ENCODE peak calls at places on chromosomes 1 and 21, in nine cellular contexts. One of them, this sample, is unnamed.

GRCh38 chr1:185267278-185267677 is 49.8 kb downstream of the IVNS1ABP start:
- DNase-seq in kidney: no peak
- DNase-seq in heart right ventricle: no peak
- DNase-seq in stimulated activated CD4-positive, alpha-beta T cell treated with anti-CD3 and anti-CD28 coated beads, Interleukin-1b, Interleukin-23, amount 100 ng/mL, for 4 hours: no peak
- DNase-seq in NCI-H1105: no peak
- DNase-seq in GM03348: no peak
- DNase-seq in NCI-H69: peak
- DNase-seq in stromal cell of bone marrow: no peak
- DNase-seq in kidney epithelial cell: no peak
- DNase-seq in this sample: no peak

GRCh38 chr1:155324717-155325595 is 4.3 kb downstream of the RUSC1 start:
- DNase-seq in kidney: peak
- DNase-seq in heart right ventricle: peak
- DNase-seq in stimulated activated CD4-positive, alpha-beta T cell treated with anti-CD3 and anti-CD28 coated beads, Interleukin-1b, Interleukin-23, amount 100 ng/mL, for 4 hours: no peak
- DNase-seq in NCI-H1105: peak
- DNase-seq in GM03348: peak
- DNase-seq in NCI-H69: peak
- DNase-seq in stromal cell of bone marrow: no peak
- DNase-seq in kidney epithelial cell: no peak
- DNase-seq in this sample: peak

GRCh38 chr21:31872452-31873274 is at the start of gene HUNK:
- DNase-seq in kidney: peak
- DNase-seq in heart right ventricle: no peak
- DNase-seq in stimulated activated CD4-positive, alpha-beta T cell treated with anti-CD3 and anti-CD28 coated beads, Interleukin-1b, Interleukin-23, amount 100 ng/mL, for 4 hours: peak
- DNase-seq in NCI-H1105: peak
- DNase-seq in GM03348: peak
- DNase-seq in NCI-H69: peak
- DNase-seq in stromal cell of bone marrow: no peak
- DNase-seq in kidney epithelial cell: no peak
- DNase-seq in this sample: peak

GRCh38 chr1:147625274-147625986 is 44.9 kb downstream of the ACP6 start:
- DNase-seq in kidney: no peak
- DNase-seq in heart right ventricle: no peak
- DNase-seq in stimulated activated CD4-positive, alpha-beta T cell treated with anti-CD3 and anti-CD28 coated beads, Interleukin-1b, Interleukin-23, amount 100 ng/mL, for 4 hours: no peak
- DNase-seq in NCI-H1105: no peak
- DNase-seq in GM03348: no peak
- DNase-seq in NCI-H69: no peak
- DNase-seq in stromal cell of bone marrow: no peak
- DNase-seq in kidney epithelial cell: no peak
- DNase-seq in this sample: no peak

GRCh38 chr1:31065310-31066217 is at the start of gene PUM1:
- DNase-seq in kidney: peak
- DNase-seq in heart right ventricle: peak
- DNase-seq in stimulated activated CD4-positive, alpha-beta T cell treated with anti-CD3 and anti-CD28 coated beads, Interleukin-1b, Interleukin-23, amount 100 ng/mL, for 4 hours: peak
- DNase-seq in NCI-H1105: peak
- DNase-seq in GM03348: peak
- DNase-seq in NCI-H69: peak
- DNase-seq in stromal cell of bone marrow: peak
- DNase-seq in kidney epithelial cell: peak
- DNase-seq in this sample: peak

GRCh38 chr1:15620155-15620545 is 2.9 kb downstream of the DDI2 start:
- DNase-seq in kidney: no peak
- DNase-seq in heart right ventricle: no peak
- DNase-seq in stimulated activated CD4-positive, alpha-beta T cell treated with anti-CD3 and anti-CD28 coated beads, Interleukin-1b, Interleukin-23, amount 100 ng/mL, for 4 hours: no peak
- DNase-seq in NCI-H1105: no peak
- DNase-seq in GM03348: peak
- DNase-seq in NCI-H69: peak
- DNase-seq in stromal cell of bone marrow: no peak
- DNase-seq in kidney epithelial cell: no peak
- DNase-seq in this sample: no peak

GRCh38 chr21:44999972-45000636 is 60.3 kb downstream of the SLX9 start:
- DNase-seq in kidney: peak
- DNase-seq in heart right ventricle: no peak
- DNase-seq in stimulated activated CD4-positive, alpha-beta T cell treated with anti-CD3 and anti-CD28 coated beads, Interleukin-1b, Interleukin-23, amount 100 ng/mL, for 4 hours: no peak
- DNase-seq in NCI-H1105: no peak
- DNase-seq in GM03348: no peak
- DNase-seq in NCI-H69: no peak
- DNase-seq in stromal cell of bone marrow: no peak
- DNase-seq in kidney epithelial cell: no peak
- DNase-seq in this sample: no peak

GRCh38 chr1:219585837-219586465 is 27.0 kb downstream of the ZC3H11B start:
- DNase-seq in kidney: no peak
- DNase-seq in heart right ventricle: no peak
- DNase-seq in stimulated activated CD4-positive, alpha-beta T cell treated with anti-CD3 and anti-CD28 coated beads, Interleukin-1b, Interleukin-23, amount 100 ng/mL, for 4 hours: no peak
- DNase-seq in NCI-H1105: no peak
- DNase-seq in GM03348: no peak
- DNase-seq in NCI-H69: peak
- DNase-seq in stromal cell of bone marrow: no peak
- DNase-seq in kidney epithelial cell: no peak
- DNase-seq in this sample: no peak

GRCh38 chr1:234768569-234769283 is 158.7 kb upstream of the IRF2BP2 start:
- DNase-seq in kidney: no peak
- DNase-seq in heart right ventricle: no peak
- DNase-seq in stimulated activated CD4-positive, alpha-beta T cell treated with anti-CD3 and anti-CD28 coated beads, Interleukin-1b, Interleukin-23, amount 100 ng/mL, for 4 hours: peak
- DNase-seq in NCI-H1105: no peak
- DNase-seq in GM03348: no peak
- DNase-seq in NCI-H69: no peak
- DNase-seq in stromal cell of bone marrow: no peak
- DNase-seq in kidney epithelial cell: no peak
- DNase-seq in this sample: no peak

GRCh38 chr21:34968414-34969333 is 80.4 kb downstream of the RUNX1 start:
- DNase-seq in kidney: no peak
- DNase-seq in heart right ventricle: no peak
- DNase-seq in stimulated activated CD4-positive, alpha-beta T cell treated with anti-CD3 and anti-CD28 coated beads, Interleukin-1b, Interleukin-23, amount 100 ng/mL, for 4 hours: no peak
- DNase-seq in NCI-H1105: no peak
- DNase-seq in GM03348: no peak
- DNase-seq in NCI-H69: no peak
- DNase-seq in stromal cell of bone marrow: no peak
- DNase-seq in kidney epithelial cell: no peak
- DNase-seq in this sample: no peak

GRCh38 chr1:203627819-203628184 is 1.2 kb downstream of the ATP2B4 start:
- DNase-seq in kidney: peak
- DNase-seq in heart right ventricle: no peak
- DNase-seq in stimulated activated CD4-positive, alpha-beta T cell treated with anti-CD3 and anti-CD28 coated beads, Interleukin-1b, Interleukin-23, amount 100 ng/mL, for 4 hours: no peak
- DNase-seq in NCI-H1105: no peak
- DNase-seq in GM03348: peak
- DNase-seq in NCI-H69: peak
- DNase-seq in stromal cell of bone marrow: peak
- DNase-seq in kidney epithelial cell: no peak
- DNase-seq in this sample: no peak

GRCh38 chr1:11942280-11942679 is 7.8 kb downstream of the PLOD1 start:
- DNase-seq in kidney: no peak
- DNase-seq in heart right ventricle: no peak
- DNase-seq in stimulated activated CD4-positive, alpha-beta T cell treated with anti-CD3 and anti-CD28 coated beads, Interleukin-1b, Interleukin-23, amount 100 ng/mL, for 4 hours: no peak
- DNase-seq in NCI-H1105: no peak
- DNase-seq in GM03348: no peak
- DNase-seq in NCI-H69: no peak
- DNase-seq in stromal cell of bone marrow: no peak
- DNase-seq in kidney epithelial cell: no peak
- DNase-seq in this sample: no peak

GRCh38 chr1:216566809-216567208 is 143.6 kb upstream of the USH2A start:
- DNase-seq in kidney: no peak
- DNase-seq in heart right ventricle: no peak
- DNase-seq in stimulated activated CD4-positive, alpha-beta T cell treated with anti-CD3 and anti-CD28 coated beads, Interleukin-1b, Interleukin-23, amount 100 ng/mL, for 4 hours: no peak
- DNase-seq in NCI-H1105: no peak
- DNase-seq in GM03348: peak
- DNase-seq in NCI-H69: peak
- DNase-seq in stromal cell of bone marrow: peak
- DNase-seq in kidney epithelial cell: no peak
- DNase-seq in this sample: no peak

GRCh38 chr21:29351691-29352090 is 53.0 kb downstream of the BACH1 start:
- DNase-seq in kidney: no peak
- DNase-seq in heart right ventricle: no peak
- DNase-seq in stimulated activated CD4-positive, alpha-beta T cell treated with anti-CD3 and anti-CD28 coated beads, Interleukin-1b, Interleukin-23, amount 100 ng/mL, for 4 hours: no peak
- DNase-seq in NCI-H1105: no peak
- DNase-seq in GM03348: peak
- DNase-seq in NCI-H69: no peak
- DNase-seq in stromal cell of bone marrow: no peak
- DNase-seq in kidney epithelial cell: no peak
- DNase-seq in this sample: no peak

GRCh38 chr1:118989878-118990378 is 1.8 kb upstream of the TBX15 start:
- DNase-seq in kidney: no peak
- DNase-seq in heart right ventricle: no peak
- DNase-seq in stimulated activated CD4-positive, alpha-beta T cell treated with anti-CD3 and anti-CD28 coated beads, Interleukin-1b, Interleukin-23, amount 100 ng/mL, for 4 hours: no peak
- DNase-seq in NCI-H1105: no peak
- DNase-seq in GM03348: no peak
- DNase-seq in NCI-H69: no peak
- DNase-seq in stromal cell of bone marrow: no peak
- DNase-seq in kidney epithelial cell: no peak
- DNase-seq in this sample: no peak

GRCh38 chr1:105544475-105544874 is 1512.0 kb upstream of the PRMT6 start:
- DNase-seq in kidney: no peak
- DNase-seq in heart right ventricle: no peak
- DNase-seq in stimulated activated CD4-positive, alpha-beta T cell treated with anti-CD3 and anti-CD28 coated beads, Interleukin-1b, Interleukin-23, amount 100 ng/mL, for 4 hours: no peak
- DNase-seq in NCI-H1105: no peak
- DNase-seq in GM03348: peak
- DNase-seq in NCI-H69: no peak
- DNase-seq in stromal cell of bone marrow: peak
- DNase-seq in kidney epithelial cell: peak
- DNase-seq in this sample: no peak

GRCh38 chr1:245337829-245338484 is 183.2 kb downstream of the KIF26B start:
- DNase-seq in kidney: no peak
- DNase-seq in heart right ventricle: peak
- DNase-seq in stimulated activated CD4-positive, alpha-beta T cell treated with anti-CD3 and anti-CD28 coated beads, Interleukin-1b, Interleukin-23, amount 100 ng/mL, for 4 hours: no peak
- DNase-seq in NCI-H1105: no peak
- DNase-seq in GM03348: no peak
- DNase-seq in NCI-H69: no peak
- DNase-seq in stromal cell of bone marrow: no peak
- DNase-seq in kidney epithelial cell: no peak
- DNase-seq in this sample: no peak

GRCh38 chr1:218401896-218402770 is 57.0 kb downstream of the TGFB2 start:
- DNase-seq in kidney: no peak
- DNase-seq in heart right ventricle: no peak
- DNase-seq in stimulated activated CD4-positive, alpha-beta T cell treated with anti-CD3 and anti-CD28 coated beads, Interleukin-1b, Interleukin-23, amount 100 ng/mL, for 4 hours: no peak
- DNase-seq in NCI-H1105: no peak
- DNase-seq in GM03348: no peak
- DNase-seq in NCI-H69: peak
- DNase-seq in stromal cell of bone marrow: no peak
- DNase-seq in kidney epithelial cell: no peak
- DNase-seq in this sample: no peak

GRCh38 chr1:39754906-39755504 is 16.1 kb downstream of the OXCT2 start:
- DNase-seq in kidney: peak
- DNase-seq in heart right ventricle: peak
- DNase-seq in stimulated activated CD4-positive, alpha-beta T cell treated with anti-CD3 and anti-CD28 coated beads, Interleukin-1b, Interleukin-23, amount 100 ng/mL, for 4 hours: no peak
- DNase-seq in NCI-H1105: no peak
- DNase-seq in GM03348: no peak
- DNase-seq in NCI-H69: no peak
- DNase-seq in stromal cell of bone marrow: no peak
- DNase-seq in kidney epithelial cell: no peak
- DNase-seq in this sample: no peak

GRCh38 chr1:168465942-168466702 is 77.7 kb downstream of the XCL2 start:
- DNase-seq in kidney: no peak
- DNase-seq in heart right ventricle: peak
- DNase-seq in stimulated activated CD4-positive, alpha-beta T cell treated with anti-CD3 and anti-CD28 coated beads, Interleukin-1b, Interleukin-23, amount 100 ng/mL, for 4 hours: no peak
- DNase-seq in NCI-H1105: peak
- DNase-seq in GM03348: no peak
- DNase-seq in NCI-H69: peak
- DNase-seq in stromal cell of bone marrow: no peak
- DNase-seq in kidney epithelial cell: peak
- DNase-seq in this sample: no peak

GRCh38 chr1:108050911-108051624 is 86.1 kb upstream of the VAV3 start:
- DNase-seq in kidney: no peak
- DNase-seq in heart right ventricle: peak
- DNase-seq in stimulated activated CD4-positive, alpha-beta T cell treated with anti-CD3 and anti-CD28 coated beads, Interleukin-1b, Interleukin-23, amount 100 ng/mL, for 4 hours: no peak
- DNase-seq in NCI-H1105: no peak
- DNase-seq in GM03348: no peak
- DNase-seq in NCI-H69: peak
- DNase-seq in stromal cell of bone marrow: peak
- DNase-seq in kidney epithelial cell: no peak
- DNase-seq in this sample: no peak

GRCh38 chr21:25862596-25862995 is 127.8 kb downstream of the GABPA start:
- DNase-seq in kidney: no peak
- DNase-seq in heart right ventricle: no peak
- DNase-seq in stimulated activated CD4-positive, alpha-beta T cell treated with anti-CD3 and anti-CD28 coated beads, Interleukin-1b, Interleukin-23, amount 100 ng/mL, for 4 hours: no peak
- DNase-seq in NCI-H1105: no peak
- DNase-seq in GM03348: peak
- DNase-seq in NCI-H69: peak
- DNase-seq in stromal cell of bone marrow: peak
- DNase-seq in kidney epithelial cell: no peak
- DNase-seq in this sample: no peak

GRCh38 chr1:93595266-93595665 is 86.4 kb downstream of the BCAR3 start:
- DNase-seq in kidney: no peak
- DNase-seq in heart right ventricle: no peak
- DNase-seq in stimulated activated CD4-positive, alpha-beta T cell treated with anti-CD3 and anti-CD28 coated beads, Interleukin-1b, Interleukin-23, amount 100 ng/mL, for 4 hours: no peak
- DNase-seq in NCI-H1105: no peak
- DNase-seq in GM03348: peak
- DNase-seq in NCI-H69: peak
- DNase-seq in stromal cell of bone marrow: peak
- DNase-seq in kidney epithelial cell: no peak
- DNase-seq in this sample: no peak

GRCh38 chr1:201143726-201144635 is 10.3 kb downstream of the TMEM9 start:
- DNase-seq in kidney: peak
- DNase-seq in heart right ventricle: no peak
- DNase-seq in stimulated activated CD4-positive, alpha-beta T cell treated with anti-CD3 and anti-CD28 coated beads, Interleukin-1b, Interleukin-23, amount 100 ng/mL, for 4 hours: no peak
- DNase-seq in NCI-H1105: no peak
- DNase-seq in GM03348: no peak
- DNase-seq in NCI-H69: no peak
- DNase-seq in stromal cell of bone marrow: no peak
- DNase-seq in kidney epithelial cell: no peak
- DNase-seq in this sample: no peak

GRCh38 chr1:210236840-210237409 is 4.3 kb downstream of the SERTAD4 start:
- DNase-seq in kidney: peak
- DNase-seq in heart right ventricle: peak
- DNase-seq in stimulated activated CD4-positive, alpha-beta T cell treated with anti-CD3 and anti-CD28 coated beads, Interleukin-1b, Interleukin-23, amount 100 ng/mL, for 4 hours: no peak
- DNase-seq in NCI-H1105: no peak
- DNase-seq in GM03348: peak
- DNase-seq in NCI-H69: no peak
- DNase-seq in stromal cell of bone marrow: peak
- DNase-seq in kidney epithelial cell: no peak
- DNase-seq in this sample: no peak

GRCh38 chr1:160797861-160798273 is 1.9 kb downstream of the LY9 start:
- DNase-seq in kidney: no peak
- DNase-seq in heart right ventricle: no peak
- DNase-seq in stimulated activated CD4-positive, alpha-beta T cell treated with anti-CD3 and anti-CD28 coated beads, Interleukin-1b, Interleukin-23, amount 100 ng/mL, for 4 hours: peak
- DNase-seq in NCI-H1105: no peak
- DNase-seq in GM03348: no peak
- DNase-seq in NCI-H69: no peak
- DNase-seq in stromal cell of bone marrow: no peak
- DNase-seq in kidney epithelial cell: no peak
- DNase-seq in this sample: no peak

GRCh38 chr21:29072873-29073221 is 601 bp downstream of the CCT8 start:
- DNase-seq in kidney: no peak
- DNase-seq in heart right ventricle: no peak
- DNase-seq in stimulated activated CD4-positive, alpha-beta T cell treated with anti-CD3 and anti-CD28 coated beads, Interleukin-1b, Interleukin-23, amount 100 ng/mL, for 4 hours: no peak
- DNase-seq in NCI-H1105: no peak
- DNase-seq in GM03348: peak
- DNase-seq in NCI-H69: peak
- DNase-seq in stromal cell of bone marrow: no peak
- DNase-seq in kidney epithelial cell: no peak
- DNase-seq in this sample: no peak

GRCh38 chr1:229325401-229325800 is 17.4 kb downstream of the CCSAP start:
- DNase-seq in kidney: no peak
- DNase-seq in heart right ventricle: no peak
- DNase-seq in stimulated activated CD4-positive, alpha-beta T cell treated with anti-CD3 and anti-CD28 coated beads, Interleukin-1b, Interleukin-23, amount 100 ng/mL, for 4 hours: no peak
- DNase-seq in NCI-H1105: no peak
- DNase-seq in GM03348: no peak
- DNase-seq in NCI-H69: no peak
- DNase-seq in stromal cell of bone marrow: no peak
- DNase-seq in kidney epithelial cell: no peak
- DNase-seq in this sample: no peak

GRCh38 chr1:32816676-32817158 is 441 bp downstream of the YARS1 start:
- DNase-seq in kidney: no peak
- DNase-seq in heart right ventricle: peak
- DNase-seq in stimulated activated CD4-positive, alpha-beta T cell treated with anti-CD3 and anti-CD28 coated beads, Interleukin-1b, Interleukin-23, amount 100 ng/mL, for 4 hours: no peak
- DNase-seq in NCI-H1105: peak
- DNase-seq in GM03348: peak
- DNase-seq in NCI-H69: peak
- DNase-seq in stromal cell of bone marrow: no peak
- DNase-seq in kidney epithelial cell: no peak
- DNase-seq in this sample: no peak

GRCh38 chr1:185311589-185312225 is 5.3 kb downstream of the IVNS1ABP start:
- DNase-seq in kidney: no peak
- DNase-seq in heart right ventricle: no peak
- DNase-seq in stimulated activated CD4-positive, alpha-beta T cell treated with anti-CD3 and anti-CD28 coated beads, Interleukin-1b, Interleukin-23, amount 100 ng/mL, for 4 hours: no peak
- DNase-seq in NCI-H1105: no peak
- DNase-seq in GM03348: no peak
- DNase-seq in NCI-H69: peak
- DNase-seq in stromal cell of bone marrow: no peak
- DNase-seq in kidney epithelial cell: no peak
- DNase-seq in this sample: no peak

GRCh38 chr21:39137248-39138186 is 45.7 kb downstream of the PSMG1 start:
- DNase-seq in kidney: no peak
- DNase-seq in heart right ventricle: no peak
- DNase-seq in stimulated activated CD4-positive, alpha-beta T cell treated with anti-CD3 and anti-CD28 coated beads, Interleukin-1b, Interleukin-23, amount 100 ng/mL, for 4 hours: no peak
- DNase-seq in NCI-H1105: no peak
- DNase-seq in GM03348: peak
- DNase-seq in NCI-H69: no peak
- DNase-seq in stromal cell of bone marrow: no peak
- DNase-seq in kidney epithelial cell: no peak
- DNase-seq in this sample: no peak